ENCODE peak calls at places on chromosomes 11 and 22, in five cellular contexts. One of them, this sample, is unnamed.
A peak's percentile ranks its signal among the peaks of the same experiment; 100 is the strongest.

GRCh38 chr22:29609139-29609538 is 5.7 kb downstream of the NF2 start:
- DNase-seq in kidney: no peak
- DNase-seq in hippocampal formation: no peak
- DNase-seq in CD8-positive, alpha-beta memory T cell: no peak
- DNase-seq in iris pigment epithelial cell: no peak
- DNase-seq in this sample: no peak

GRCh38 chr11:69292221-69292648 is 1.7 kb upstream of the MYEOV start:
- DNase-seq in hippocampal formation: no peak
- DNase-seq in CD8-positive, alpha-beta memory T cell: peak; percentile 49
- DNase-seq in kidney: peak; percentile 61
- DNase-seq in iris pigment epithelial cell: no peak
- DNase-seq in this sample: peak; percentile 58

GRCh38 chr11:117634756-117635593 is 162.0 kb downstream of the DSCAML1 start:
- DNase-seq in iris pigment epithelial cell: no peak
- DNase-seq in kidney: no peak
- DNase-seq in hippocampal formation: no peak
- DNase-seq in CD8-positive, alpha-beta memory T cell: no peak
- DNase-seq in this sample: no peak

GRCh38 chr11:102733232-102733875 is 8.6 kb upstream of the MMP8 start:
- DNase-seq in kidney: no peak
- DNase-seq in iris pigment epithelial cell: peak; percentile 45
- DNase-seq in hippocampal formation: no peak
- DNase-seq in CD8-positive, alpha-beta memory T cell: no peak
- DNase-seq in this sample: peak; percentile 53

GRCh38 chr11:28887681-28888080 is 779.5 kb downstream of the METTL15 start:
- DNase-seq in CD8-positive, alpha-beta memory T cell: no peak
- DNase-seq in kidney: no peak
- DNase-seq in hippocampal formation: no peak
- DNase-seq in iris pigment epithelial cell: no peak
- DNase-seq in this sample: no peak

GRCh38 chr11:15905334-15905733 is 451.0 kb downstream of the SOX6 start:
- DNase-seq in CD8-positive, alpha-beta memory T cell: no peak
- DNase-seq in kidney: no peak
- DNase-seq in iris pigment epithelial cell: no peak
- DNase-seq in hippocampal formation: no peak
- DNase-seq in this sample: no peak

GRCh38 chr11:46999217-46999616 is 62.7 kb downstream of the CSTPP1 start:
- DNase-seq in CD8-positive, alpha-beta memory T cell: no peak
- DNase-seq in iris pigment epithelial cell: no peak
- DNase-seq in kidney: no peak
- DNase-seq in hippocampal formation: no peak
- DNase-seq in this sample: no peak

GRCh38 chr22:43820671-43821305 is 8.7 kb upstream of the EFCAB6 start:
- DNase-seq in kidney: peak; percentile 30
- DNase-seq in iris pigment epithelial cell: no peak
- DNase-seq in CD8-positive, alpha-beta memory T cell: no peak
- DNase-seq in hippocampal formation: no peak
- DNase-seq in this sample: no peak

GRCh38 chr22:20196094-20196840 is 45.4 kb upstream of the CCDC188 start:
- DNase-seq in kidney: no peak
- DNase-seq in iris pigment epithelial cell: no peak
- DNase-seq in CD8-positive, alpha-beta memory T cell: no peak
- DNase-seq in hippocampal formation: no peak
- DNase-seq in this sample: no peak

This sample was measured in activated CD4-positive, alpha-beta T cell treated with anti-CD3 and anti-CD28 coated beads, Interleukin-2, amount 10 ng/mL, durations not matched to agents 7 days and 5 days.